ENCODE peak calls at places on chromosomes 13 and 19, in nine cellular contexts. E is right lobe of liver, K is fibroblast of lung, X is RWPE1, P is uterus, H is stomach, Y is psoas muscle, L is neural progenitor cell, T is iPS DF 6.9. F is an unnamed sample.

GRCh38 chr13:46484561-46484960 is 68.4 kb upstream of the LRCH1 start:
- DNase-seq in X (no peak), K (no peak), L (no peak), T (no peak), E (no peak), Y (no peak), H (no peak), P (no peak), F (no peak)

GRCh38 chr13:57633950-57634828 is 2.6 kb downstream of the PCDH17 start:
- DNase-seq in X (no peak), P (no peak), Y (no peak), L (peak), T (no peak), E (peak), H (no peak), K (peak), F (peak)

GRCh38 chr13:44463759-44464158 is 90.1 kb downstream of the SERP2 start:
- DNase-seq in L (no peak), K (no peak), T (no peak), P (no peak), E (no peak), Y (no peak), X (no peak), H (no peak), F (no peak)

GRCh38 chr19:41149831-41150230 is 35.6 kb downstream of the CYP2F1 start:
- DNase-seq in L (no peak), K (no peak), P (no peak), H (no peak), Y (no peak), E (no peak), X (no peak), T (no peak), F (no peak)

GRCh38 chr19:3146677-3147100 is 10.9 kb downstream of the GNA15 start:
- DNase-seq in P (no peak), L (peak), Y (no peak), K (no peak), X (no peak), H (no peak), E (no peak), T (no peak), F (no peak)

GRCh38 chr13:35724480-35724879 is 248.0 kb upstream of the MAB21L1 start:
- DNase-seq in X (no peak), K (no peak), H (no peak), Y (no peak), P (no peak), E (no peak), T (no peak), L (no peak), F (no peak)

GRCh38 chr13:100212904-100213538 is 124.1 kb downstream of the PCCA start:
- DNase-seq in Y (no peak), P (no peak), L (no peak), E (no peak), H (no peak), T (no peak), K (no peak), X (no peak), F (no peak)

GRCh38 chr19:38848299-38849146 is 1.3 kb downstream of the HNRNPL start:
- DNase-seq in H (no peak), P (no peak), Y (no peak), E (no peak), L (no peak), T (no peak), X (no peak), K (no peak), F (no peak)

GRCh38 chr19:17073869-17074627 is 1.2 kb downstream of the HAUS8 start:
- DNase-seq in K (no peak), L (no peak), Y (no peak), P (no peak), T (no peak), H (no peak), E (no peak), X (no peak), F (no peak)

GRCh38 chr19:32837531-32837930 is 32.0 kb downstream of the SLC7A9 start:
- DNase-seq in Y (no peak), K (no peak), P (no peak), H (no peak), E (no peak), T (no peak), X (no peak), L (no peak), F (no peak)

GRCh38 chr19:39828634-39829032 is 5.3 kb downstream of the DYRK1B start:
- DNase-seq in X (no peak), E (no peak), K (no peak), Y (no peak), L (no peak), T (no peak), H (no peak), P (no peak), F (no peak)

GRCh38 chr13:48221301-48222190 is 11.5 kb upstream of the ITM2B start:
- DNase-seq in T (no peak), E (no peak), K (no peak), Y (no peak), P (peak), H (no peak), L (no peak), X (no peak), F (no peak)

GRCh38 chr19:21691656-21692055 is 75.7 kb downstream of the ZNF100 start:
- DNase-seq in E (no peak), X (no peak), H (no peak), T (no peak), L (no peak), P (peak), K (no peak), Y (no peak), F (no peak)

GRCh38 chr19:57559404-57560025 is at the start of gene ZNF550:
- DNase-seq in X (peak), P (peak), Y (peak), K (peak), L (peak), H (peak), E (peak), T (peak), F (peak)

GRCh38 chr13:29165840-29166239 is 345.7 kb downstream of the MTUS2 start:
- DNase-seq in Y (no peak), E (no peak), T (no peak), L (no peak), K (peak), H (no peak), P (no peak), X (no peak), F (no peak)

GRCh38 chr19:28208745-28209144 is 1004.2 kb downstream of the UQCRFS1 start:
- DNase-seq in H (no peak), Y (no peak), K (peak), E (no peak), X (no peak), P (no peak), T (no peak), L (no peak), F (no peak)

GRCh38 chr19:32407004-32407992 is 1.7 kb downstream of the DPY19L3 start:
- DNase-seq in Y (peak), E (no peak), H (peak), X (peak), K (peak), T (no peak), P (peak), L (no peak), F (peak)

GRCh38 chr13:102136735-102137296 is 265.0 kb downstream of the FGF14 start:
- DNase-seq in E (no peak), P (no peak), Y (no peak), K (peak), X (no peak), T (no peak), H (no peak), L (no peak), F (no peak)

GRCh38 chr19:38304866-38305429 is 897 bp downstream of the C19orf33 start:
- DNase-seq in E (no peak), X (peak), K (peak), P (no peak), Y (no peak), H (peak), L (peak), T (no peak), F (no peak)

GRCh38 chr19:5585461-5586299 is 17.9 kb upstream of the TINCR start:
- DNase-seq in X (no peak), H (no peak), T (no peak), L (peak), P (no peak), Y (peak), K (peak), E (no peak), F (peak)

GRCh38 chr13:31201341-31202024 is 1.7 kb downstream of the B3GLCT start:
- DNase-seq in L (no peak), K (peak), H (no peak), P (peak), T (no peak), E (peak), X (peak), Y (no peak), F (peak)

GRCh38 chr13:112839347-112840105 is 129.5 kb upstream of the MCF2L start:
- DNase-seq in L (no peak), E (no peak), H (no peak), X (no peak), T (no peak), Y (no peak), K (peak), P (peak), F (no peak)

GRCh38 chr19:53873451-53874383 is 6.0 kb downstream of the MYADM start:
- DNase-seq in H (no peak), K (no peak), L (no peak), E (no peak), P (no peak), Y (peak), T (no peak), X (no peak), F (no peak)

GRCh38 chr13:99941086-99941485 is 30.5 kb downstream of the ZIC5 start:
- DNase-seq in L (no peak), T (no peak), Y (no peak), H (no peak), E (peak), K (no peak), P (no peak), X (no peak), F (no peak)

GRCh38 chr13:98475521-98475920 is 101.4 kb downstream of the STK24 start:
- DNase-seq in H (no peak), T (peak), P (no peak), E (no peak), L (peak), Y (no peak), X (no peak), K (no peak), F (no peak)

GRCh38 chr13:103695320-103695719 is 629.1 kb upstream of the SLC10A2 start:
- DNase-seq in X (no peak), L (no peak), P (no peak), K (no peak), H (no peak), Y (no peak), T (no peak), E (no peak), F (no peak)

GRCh38 chr19:48717059-48717395 is 2.5 kb downstream of the MAMSTR start:
- DNase-seq in K (peak), T (no peak), H (no peak), X (no peak), P (no peak), Y (no peak), L (no peak), E (no peak), F (no peak)

GRCh38 chr19:55340784-55341147 is 1.1 kb downstream of the KMT5C start:
- DNase-seq in H (no peak), X (no peak), Y (no peak), E (no peak), K (no peak), T (no peak), L (peak), P (no peak), F (no peak)

GRCh38 chr13:38921081-38921480 is 69.5 kb downstream of the STOML3 start:
- DNase-seq in L (no peak), X (no peak), H (no peak), K (no peak), T (no peak), E (no peak), P (no peak), Y (no peak), F (no peak)

GRCh38 chr13:94702181-94703041 is 9.9 kb downstream of the SOX21 start:
- DNase-seq in P (no peak), X (no peak), K (no peak), E (no peak), L (peak), H (no peak), Y (no peak), T (no peak), F (no peak)

GRCh38 chr19:29524201-29524911 is 1.4 kb upstream of the VSTM2B start:
- DNase-seq in K (no peak), E (peak), T (no peak), H (no peak), X (no peak), P (no peak), Y (peak), L (peak), F (peak)

GRCh38 chr13:30165791-30166190 is 141.6 kb downstream of the KATNAL1 start:
- DNase-seq in P (no peak), L (peak), T (no peak), E (no peak), Y (peak), K (peak), H (no peak), X (no peak), F (peak)

GRCh38 chr19:57280913-57281425 is 684 bp downstream of the ZNF460 start:
- DNase-seq in Y (no peak), H (no peak), X (peak), P (no peak), L (no peak), T (no peak), E (no peak), K (peak), F (no peak)

GRCh38 chr19:50333235-50333736 is 4.1 kb upstream of the KCNC3 start:
- DNase-seq in L (peak), K (peak), H (peak), E (peak), T (no peak), P (peak), Y (peak), X (peak), F (peak)

GRCh38 chr19:50332264-50333038 is 3.3 kb upstream of the KCNC3 start:
- DNase-seq in Y (peak), K (no peak), L (peak), E (no peak), P (no peak), T (no peak), X (no peak), H (no peak), F (no peak)

GRCh38 chr19:50330365-50331078 is 1.3 kb upstream of the KCNC3 start:
- DNase-seq in H (peak), L (peak), P (peak), T (no peak), X (peak), Y (peak), E (peak), K (peak), F (peak)

GRCh38 chr19:50332014-50332263 is 2.8 kb upstream of the KCNC3 start:
- DNase-seq in L (no peak), Y (no peak), K (no peak), X (no peak), P (no peak), E (no peak), T (no peak), H (no peak), F (no peak)

DNA sequence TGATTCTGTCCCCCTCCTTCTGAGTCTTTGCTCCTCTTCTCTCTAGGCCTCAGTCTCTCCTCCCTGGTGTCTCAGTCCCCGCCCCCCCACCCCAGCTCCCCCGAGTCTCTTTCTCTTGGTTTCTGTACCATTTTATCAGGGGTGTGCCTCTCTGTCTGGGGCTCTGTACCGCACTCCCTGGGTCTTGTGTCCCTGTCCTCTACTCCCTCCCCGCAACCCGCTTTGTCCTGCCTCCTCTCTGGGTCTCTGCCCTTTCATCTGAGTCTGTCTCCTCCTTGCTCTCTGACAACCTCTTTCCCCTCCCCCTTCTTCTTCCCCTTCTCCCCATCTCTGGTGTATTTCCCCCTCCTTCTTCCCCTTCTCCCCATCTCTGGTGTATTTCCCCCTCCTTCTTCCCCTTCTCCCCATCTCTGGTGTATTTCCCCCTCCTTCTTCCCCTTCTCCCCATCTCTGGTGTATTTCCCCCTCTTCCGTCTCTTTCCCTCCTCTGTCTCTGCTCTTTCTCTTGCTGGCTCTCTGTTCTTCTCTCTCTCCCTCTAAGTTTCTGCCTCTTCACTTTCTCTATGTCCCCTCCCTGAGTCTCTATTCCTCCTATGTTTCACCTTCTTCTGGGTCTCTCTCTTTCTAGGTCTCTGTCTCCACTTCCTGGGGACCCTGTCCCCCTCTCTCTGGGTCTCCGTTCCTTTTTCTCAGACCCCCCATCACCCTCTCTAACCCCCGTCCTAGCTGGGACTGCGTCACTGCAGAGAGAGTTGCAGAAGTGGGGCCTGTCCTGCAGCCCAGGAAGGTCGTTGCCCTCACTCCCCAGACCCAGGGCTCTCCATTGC is 2.2 kb upstream of the KCNC3 start:
- DNase-seq in H (no peak), K (no peak), X (no peak), P (no peak), T (no peak), Y (peak), L (peak), E (no peak), F (no peak)
- H3K27ac ChIP-seq in H (no peak), K (no peak), X (no peak), P (no peak), T (no peak), Y (peak), L (no peak), E (no peak), F (peak)

DNA sequence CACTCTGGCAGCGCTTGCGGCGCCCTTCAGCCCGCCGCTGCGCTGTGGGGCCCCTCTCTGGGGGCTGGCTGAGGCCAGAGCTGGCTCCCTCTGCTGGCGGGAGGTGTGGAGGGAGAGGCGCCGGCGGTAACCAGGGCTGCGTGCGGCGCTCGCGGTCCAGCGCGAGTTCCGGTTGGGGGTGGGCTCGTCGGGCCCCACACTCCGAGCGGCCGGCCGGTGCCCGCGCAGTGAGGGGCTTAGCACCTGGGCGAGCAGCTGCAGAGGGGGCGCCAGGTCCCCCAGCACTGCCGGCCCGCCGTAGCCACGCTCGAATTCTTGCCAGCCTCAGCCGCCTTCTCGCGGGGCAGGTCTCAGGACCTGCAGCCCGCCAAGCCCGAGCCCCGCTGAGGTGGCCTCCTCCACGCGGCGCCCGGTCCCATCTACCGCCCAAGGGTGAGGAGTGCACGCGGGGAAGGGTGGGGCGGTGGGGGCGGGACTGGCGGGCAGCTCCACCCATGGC is 879.0 kb upstream of the SLITRK5 start:
- DNase-seq in H (no peak), K (no peak), P (no peak), X (no peak), Y (no peak), T (no peak), E (no peak), L (no peak), F (no peak)
- H3K27ac ChIP-seq in H (no peak), K (no peak), P (no peak), X (no peak), Y (no peak), T (no peak), E (no peak), L (no peak), F (no peak)

DNA sequence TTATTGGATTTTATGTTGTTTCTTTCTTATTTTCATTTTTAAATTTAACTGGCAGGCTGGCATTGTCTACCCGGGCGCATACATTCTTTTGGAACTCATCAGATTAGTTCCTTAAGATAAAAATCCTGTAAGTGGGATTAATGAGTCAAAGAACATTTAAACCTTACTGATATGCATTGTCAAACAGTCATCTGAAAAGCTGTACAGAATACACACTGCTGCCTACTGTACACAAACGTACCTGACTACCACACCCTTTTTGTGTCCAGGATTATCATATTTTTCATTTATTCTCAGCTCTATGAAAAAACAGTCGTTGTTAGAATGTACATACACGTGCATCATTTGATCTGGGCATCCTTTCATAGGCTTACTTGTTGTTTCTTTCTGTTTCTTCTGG is 358.3 kb downstream of the EFNB2 start:
- DNase-seq in H (no peak), L (no peak), P (no peak), Y (no peak), X (no peak), K (no peak), E (no peak), T (no peak), F (no peak)
- H3K27ac ChIP-seq in H (no peak), L (no peak), P (no peak), Y (no peak), X (no peak), K (no peak), E (no peak), T (no peak), F (no peak)

DNA sequence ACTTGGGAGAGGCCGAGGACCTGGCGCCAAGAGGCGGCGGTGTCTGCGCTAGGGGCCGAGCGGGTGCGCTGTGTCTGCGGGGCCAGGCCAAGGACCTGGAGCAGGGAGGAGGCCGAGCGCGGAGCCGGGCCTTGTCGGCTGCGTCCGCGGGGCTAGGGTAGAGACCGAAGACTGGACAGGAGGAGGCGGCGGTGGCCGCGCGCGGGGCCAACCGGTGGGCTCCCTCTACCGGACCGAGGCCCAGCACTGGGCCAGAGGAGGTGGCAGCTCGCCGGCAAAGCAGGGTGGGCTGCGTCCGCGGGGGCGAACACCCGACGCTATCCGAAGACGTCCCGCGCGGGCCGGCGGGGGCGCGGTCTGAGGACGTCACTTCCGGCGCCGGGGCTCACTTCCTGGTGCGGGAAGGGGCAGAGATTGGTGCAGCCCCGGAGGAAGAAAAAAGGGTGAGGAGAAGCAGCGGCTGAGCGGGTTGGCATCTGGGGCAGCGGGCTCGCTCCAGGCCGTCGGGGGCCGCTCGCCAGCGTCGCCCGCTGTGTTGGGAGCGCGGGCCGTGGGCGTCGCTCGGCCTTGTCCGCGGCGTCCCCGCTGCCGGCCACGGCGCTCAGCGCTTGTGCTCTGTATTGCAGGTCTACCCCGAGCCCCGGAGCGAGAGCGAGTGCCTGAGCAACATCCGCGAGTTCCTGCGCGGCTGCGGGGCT is 38.3 kb downstream of the ARHGEF7 start:
- DNase-seq in X (peak), K (peak), H (peak), L (peak), T (peak), P (peak), Y (peak), E (peak), F (peak)
- H3K27ac ChIP-seq in X (peak), K (peak), H (peak), L (peak), T (no peak), P (peak), Y (peak), E (peak), F (peak)

GRCh38 chr13:33433316-33433715 is 147.8 kb upstream of the STARD13 start:
- DNase-seq in E (no peak), H (no peak), L (no peak), P (no peak), K (no peak), X (no peak), Y (no peak), T (no peak), F (no peak)
- H3K27ac ChIP-seq in E (no peak), H (no peak), L (no peak), P (no peak), K (no peak), X (no peak), Y (no peak), T (no peak), F (no peak)

F was measured in caudate nucleus.